ENCODE peak calls at places on chromosomes 4 and X, in five cellular contexts. One of them, this sample, is unnamed.

GRCh38 chr4:18020145-18020670 is 1.3 kb downstream of the LCORL start:
- DNase-seq in IMR-90: peak
- DNase-seq in H9: peak
- DNase-seq in mesenchymal stem cell: no peak
- DNase-seq in neuronal stem cell: no peak
- DNase-seq in this sample: peak

GRCh38 chr4:107801766-107802211 is 22.9 kb upstream of the SGMS2 start:
- DNase-seq in IMR-90: peak
- DNase-seq in H9: no peak
- DNase-seq in mesenchymal stem cell: peak
- DNase-seq in neuronal stem cell: no peak
- DNase-seq in this sample: no peak

GRCh38 chr4:89894654-89895652 is at the start of gene MMRN1:
- DNase-seq in IMR-90: no peak
- DNase-seq in H9: no peak
- DNase-seq in mesenchymal stem cell: no peak
- DNase-seq in neuronal stem cell: no peak
- DNase-seq in this sample: peak

GRCh38 chr4:153082322-153083301 is 121.6 kb upstream of the TRIM2 start:
- DNase-seq in IMR-90: no peak
- DNase-seq in H9: no peak
- DNase-seq in mesenchymal stem cell: peak
- DNase-seq in neuronal stem cell: no peak
- DNase-seq in this sample: no peak

GRCh38 chr4:7073526-7074390 is 5.9 kb upstream of the GRPEL1 start:
- DNase-seq in IMR-90: peak
- DNase-seq in H9: peak
- DNase-seq in mesenchymal stem cell: peak
- DNase-seq in neuronal stem cell: peak
- DNase-seq in this sample: peak

GRCh38 chr4:183333983-183334382 is 11.8 kb upstream of the CLDN24 start:
- DNase-seq in IMR-90: peak
- DNase-seq in H9: no peak
- DNase-seq in mesenchymal stem cell: peak
- DNase-seq in neuronal stem cell: no peak
- DNase-seq in this sample: peak

GRCh38 chr4:183444149-183444952 is at the start of gene CDKN2AIP:
- DNase-seq in IMR-90: peak
- DNase-seq in H9: peak
- DNase-seq in mesenchymal stem cell: peak
- DNase-seq in neuronal stem cell: peak
- DNase-seq in this sample: peak

GRCh38 chrX:81202413-81202794 is 502 bp downstream of the SH3BGRL start:
- DNase-seq in IMR-90: peak
- DNase-seq in H9: no peak
- DNase-seq in mesenchymal stem cell: no peak
- DNase-seq in neuronal stem cell: no peak
- DNase-seq in this sample: peak

GRCh38 chrX:20141281-20142220 is at the start of gene EIF1AX:
- DNase-seq in IMR-90: peak
- DNase-seq in H9: peak
- DNase-seq in mesenchymal stem cell: peak
- DNase-seq in neuronal stem cell: peak
- DNase-seq in this sample: peak

GRCh38 chr4:88735554-88735953 is 37.9 kb upstream of the NAP1L5 start:
- DNase-seq in IMR-90: peak
- DNase-seq in H9: no peak
- DNase-seq in mesenchymal stem cell: no peak
- DNase-seq in neuronal stem cell: no peak
- DNase-seq in this sample: no peak

GRCh38 chr4:81504685-81505598 is 33.2 kb upstream of the RASGEF1B start:
- DNase-seq in IMR-90: no peak
- DNase-seq in H9: no peak
- DNase-seq in mesenchymal stem cell: no peak
- DNase-seq in neuronal stem cell: no peak
- DNase-seq in this sample: no peak

GRCh38 chrX:107935200-107935599 is 47.0 kb downstream of the TEX13B start:
- DNase-seq in IMR-90: peak
- DNase-seq in H9: no peak
- DNase-seq in mesenchymal stem cell: peak
- DNase-seq in neuronal stem cell: no peak
- DNase-seq in this sample: peak

GRCh38 chr4:111652206-111652605 is 493.0 kb upstream of the FAM241A start:
- DNase-seq in IMR-90: no peak
- DNase-seq in H9: no peak
- DNase-seq in mesenchymal stem cell: peak
- DNase-seq in neuronal stem cell: no peak
- DNase-seq in this sample: peak

GRCh38 chr4:163866728-163867313 is 372.3 kb downstream of the TMA16 start:
- DNase-seq in IMR-90: peak
- DNase-seq in H9: no peak
- DNase-seq in mesenchymal stem cell: peak
- DNase-seq in neuronal stem cell: no peak
- DNase-seq in this sample: peak

GRCh38 chrX:47384502-47384901 is 14.1 kb downstream of the ZNF157 start:
- DNase-seq in IMR-90: peak
- DNase-seq in H9: peak
- DNase-seq in mesenchymal stem cell: peak
- DNase-seq in neuronal stem cell: peak
- DNase-seq in this sample: peak

GRCh38 chrX:84186603-84187358 is 1.2 kb downstream of the RPS6KA6 start:
- DNase-seq in IMR-90: peak
- DNase-seq in H9: peak
- DNase-seq in mesenchymal stem cell: peak
- DNase-seq in neuronal stem cell: no peak
- DNase-seq in this sample: peak

GRCh38 chrX:146346102-146346501 is 463.5 kb upstream of the CXorf51B start:
- DNase-seq in IMR-90: no peak
- DNase-seq in H9: no peak
- DNase-seq in mesenchymal stem cell: no peak
- DNase-seq in neuronal stem cell: no peak
- DNase-seq in this sample: no peak

GRCh38 chr4:145868637-145869409 is 69.8 kb downstream of the ZNF827 start:
- DNase-seq in IMR-90: peak
- DNase-seq in H9: no peak
- DNase-seq in mesenchymal stem cell: no peak
- DNase-seq in neuronal stem cell: no peak
- DNase-seq in this sample: no peak

GRCh38 chr4:156252300-156253016 is 298.8 kb upstream of the CTSO start:
- DNase-seq in IMR-90: peak
- DNase-seq in H9: no peak
- DNase-seq in mesenchymal stem cell: peak
- DNase-seq in neuronal stem cell: no peak
- DNase-seq in this sample: no peak

GRCh38 chrX:139077303-139078131 is 366.0 kb upstream of the FGF13 start:
- DNase-seq in IMR-90: no peak
- DNase-seq in H9: no peak
- DNase-seq in mesenchymal stem cell: peak
- DNase-seq in neuronal stem cell: no peak
- DNase-seq in this sample: peak

GRCh38 chrX:54171527-54171926 is 11.5 kb downstream of the FAM120C start:
- DNase-seq in IMR-90: no peak
- DNase-seq in H9: no peak
- DNase-seq in mesenchymal stem cell: peak
- DNase-seq in neuronal stem cell: no peak
- DNase-seq in this sample: no peak

GRCh38 chr4:77193511-77194236 is 36.7 kb downstream of the CCNG2 start:
- DNase-seq in IMR-90: no peak
- DNase-seq in H9: peak
- DNase-seq in mesenchymal stem cell: peak
- DNase-seq in neuronal stem cell: no peak
- DNase-seq in this sample: peak

GRCh38 chr4:75179510-75179909 is 246.6 kb downstream of the PARM1 start:
- DNase-seq in IMR-90: no peak
- DNase-seq in H9: no peak
- DNase-seq in mesenchymal stem cell: peak
- DNase-seq in neuronal stem cell: no peak
- DNase-seq in this sample: no peak

GRCh38 chr4:113773756-113774155 is 12.2 kb upstream of the CAMK2D start:
- DNase-seq in IMR-90: no peak
- DNase-seq in H9: no peak
- DNase-seq in mesenchymal stem cell: no peak
- DNase-seq in neuronal stem cell: no peak
- DNase-seq in this sample: no peak

DNA sequence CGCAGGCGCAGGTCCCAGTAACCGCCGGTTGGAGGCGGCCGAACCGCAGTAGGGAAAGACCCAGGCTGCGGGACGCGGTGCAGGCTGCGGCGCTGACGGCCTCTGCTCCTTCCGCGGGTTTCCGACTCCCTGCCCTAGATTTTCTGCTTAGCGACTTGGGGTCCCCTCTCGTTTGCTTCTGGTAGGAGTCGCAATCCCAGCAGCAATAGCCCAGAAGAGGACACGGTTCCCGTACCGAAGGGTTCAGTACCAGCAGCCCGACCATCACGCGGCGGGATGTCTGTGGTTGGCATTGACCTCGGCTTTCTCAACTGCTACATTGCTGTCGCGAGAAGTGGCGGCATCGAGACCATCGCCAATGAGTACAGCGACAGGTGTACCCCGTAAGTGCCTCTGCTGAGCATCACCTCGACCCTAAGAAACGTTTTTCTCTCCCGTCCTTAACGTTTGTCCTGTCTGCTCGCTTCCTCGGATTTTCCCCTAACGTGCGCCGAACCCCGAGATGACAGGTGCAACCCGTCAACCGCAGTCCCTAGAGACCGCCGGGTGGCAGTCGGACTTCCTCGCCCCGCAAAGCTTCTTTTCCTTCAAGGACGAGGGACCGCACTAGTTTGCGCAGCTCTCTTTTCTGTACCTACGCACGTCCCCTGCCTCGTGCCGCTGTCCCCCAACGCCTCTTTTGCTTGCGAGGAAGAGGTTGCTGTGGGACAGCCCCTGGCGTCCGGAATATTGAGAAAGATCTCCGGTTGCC is at the start of gene HSPA4L:
- DNase-seq in IMR-90: peak
- DNase-seq in H9: no peak
- DNase-seq in mesenchymal stem cell: peak
- DNase-seq in neuronal stem cell: peak
- DNase-seq in this sample: peak
- H2BK15ac ChIP-seq in IMR-90: peak
- H2BK15ac ChIP-seq in H9: no peak
- H2BK15ac ChIP-seq in mesenchymal stem cell: peak
- H2BK15ac ChIP-seq in neuronal stem cell: no peak
- H2BK15ac ChIP-seq in this sample: no peak

GRCh38 chrX:71128915-71129765 is 10.7 kb downstream of the MED12 start:
- DNase-seq in IMR-90: peak
- DNase-seq in H9: peak
- DNase-seq in mesenchymal stem cell: peak
- DNase-seq in neuronal stem cell: no peak
- DNase-seq in this sample: peak
- H2BK15ac ChIP-seq in IMR-90: no peak
- H2BK15ac ChIP-seq in H9: no peak
- H2BK15ac ChIP-seq in mesenchymal stem cell: no peak
- H2BK15ac ChIP-seq in neuronal stem cell: no peak
- H2BK15ac ChIP-seq in this sample: no peak

DNA sequence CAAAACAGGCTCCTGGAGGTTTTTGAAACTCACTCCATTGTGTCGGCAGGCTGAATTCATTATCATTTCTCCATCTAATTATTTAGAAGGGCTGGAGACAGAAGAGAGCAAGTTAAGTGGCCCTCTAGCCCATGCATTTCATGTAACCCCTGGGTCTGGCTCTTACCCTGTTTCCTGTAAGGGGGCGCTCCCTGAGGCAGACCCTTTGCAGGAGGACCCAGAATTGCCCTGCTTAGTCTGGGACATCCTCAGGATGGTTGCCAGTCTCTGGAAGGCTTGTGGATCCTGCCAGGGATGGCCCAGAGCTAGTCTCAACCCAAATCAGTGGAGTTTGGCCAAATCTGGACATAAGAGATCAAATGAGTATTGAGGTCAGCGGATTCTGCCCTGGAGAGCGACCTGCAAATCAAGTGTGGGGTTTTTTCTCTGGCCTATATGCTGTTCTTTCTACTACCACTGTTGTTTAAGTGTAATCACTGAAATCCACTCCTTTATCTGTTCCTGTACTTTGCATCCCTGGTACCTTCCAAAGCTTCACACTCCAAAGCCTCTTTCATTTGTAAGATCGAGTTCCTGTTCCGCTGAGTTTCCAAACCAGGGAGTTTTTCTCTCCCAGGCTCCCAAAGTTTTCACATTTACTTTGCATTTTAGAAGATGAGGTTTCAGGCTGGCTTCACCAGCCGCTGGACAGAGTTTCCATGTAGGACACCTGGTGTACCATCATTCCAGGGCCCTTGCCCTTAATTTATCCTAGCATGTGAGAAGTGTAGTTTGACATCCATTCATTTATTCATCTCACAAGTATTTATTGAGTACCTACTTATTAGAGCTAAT is 6.3 kb downstream of the KLF3 start:
- DNase-seq in IMR-90: no peak
- DNase-seq in H9: peak
- DNase-seq in mesenchymal stem cell: no peak
- DNase-seq in neuronal stem cell: no peak
- DNase-seq in this sample: no peak
- H2BK15ac ChIP-seq in IMR-90: no peak
- H2BK15ac ChIP-seq in H9: no peak
- H2BK15ac ChIP-seq in mesenchymal stem cell: no peak
- H2BK15ac ChIP-seq in neuronal stem cell: no peak
- H2BK15ac ChIP-seq in this sample: no peak

DNA sequence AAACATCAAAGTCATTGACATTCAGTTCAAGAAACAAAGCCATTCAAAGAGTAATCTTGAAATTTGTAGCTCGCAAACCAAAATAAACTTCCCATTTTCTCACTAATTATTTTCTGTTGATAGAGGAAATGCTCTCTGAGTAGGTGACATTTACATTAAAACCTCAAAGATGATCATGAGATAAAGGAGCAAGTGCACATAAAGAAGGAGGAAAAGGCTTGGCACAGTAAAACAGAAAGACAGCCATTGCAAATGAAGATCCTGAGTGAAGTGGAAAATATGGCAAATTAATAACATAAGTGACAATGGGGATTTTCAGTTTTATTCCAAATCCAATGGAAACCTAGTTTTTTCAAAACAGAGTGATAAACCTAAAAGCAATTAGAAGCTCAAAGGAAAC is 2320.8 kb downstream of the ARAP2 start:
- DNase-seq in IMR-90: no peak
- DNase-seq in H9: no peak
- DNase-seq in mesenchymal stem cell: no peak
- DNase-seq in neuronal stem cell: no peak
- DNase-seq in this sample: no peak
- H2BK15ac ChIP-seq in IMR-90: no peak
- H2BK15ac ChIP-seq in H9: no peak
- H2BK15ac ChIP-seq in mesenchymal stem cell: no peak
- H2BK15ac ChIP-seq in neuronal stem cell: no peak
- H2BK15ac ChIP-seq in this sample: no peak

GRCh38 chrX:1754077-1754476 is 139.2 kb downstream of the ASMT start:
- DNase-seq in IMR-90: no peak
- DNase-seq in H9: no peak
- DNase-seq in mesenchymal stem cell: no peak
- DNase-seq in neuronal stem cell: no peak
- DNase-seq in this sample: no peak
- H2BK15ac ChIP-seq in IMR-90: no peak
- H2BK15ac ChIP-seq in H9: no peak
- H2BK15ac ChIP-seq in mesenchymal stem cell: no peak
- H2BK15ac ChIP-seq in neuronal stem cell: no peak
- H2BK15ac ChIP-seq in this sample: no peak